ENCODE peak calls at places on chromosomes 7 and 10, in five cellular contexts. O is GM23248; X is uterus; V is heart left ventricle; F is CD8-positive, alpha-beta T cell. R is an unnamed sample. For H3K4me1, the result is how much of the 10 kb centered on the place peaks cover.

GRCh38 chr10:69327463-69328345 is 49.4 kb downstream of the HK1 start:
- DNase-seq in O (no peak), X (peak), V (peak), F (no peak), R (peak)

GRCh38 chr7:105151152-105151551 is 137.1 kb downstream of the KMT2E start:
- DNase-seq in O (no peak), X (no peak), V (no peak), F (no peak), R (no peak)

GRCh38 chr7:134826105-134826504 is 46.7 kb downstream of the CALD1 start:
- DNase-seq in O (peak), X (no peak), V (no peak), F (no peak), R (no peak)

GRCh38 chr10:102419561-102420442 is 834 bp upstream of the FBXL15 start:
- DNase-seq in O (peak), X (peak), V (no peak), F (no peak), R (no peak)

GRCh38 chr10:50604823-50605222 is 18.9 kb downstream of the SGMS1 start:
- DNase-seq in O (peak), X (no peak), V (no peak), F (no peak), R (no peak)

GRCh38 chr10:103554488-103555320 is 61.2 kb downstream of the NEURL1 start:
- DNase-seq in O (peak), X (peak), V (peak), F (no peak), R (no peak)

GRCh38 chr7:93943816-93944540 is 22.4 kb downstream of the GNG11 start:
- DNase-seq in O (no peak), X (no peak), V (no peak), F (no peak), R (no peak)

GRCh38 chr7:120988591-120989299 is at the start of gene CPED1:
- DNase-seq in O (peak), X (peak), V (peak), F (no peak), R (peak)

GRCh38 chr10:71523756-71524155 is 127.0 kb downstream of the CDH23 start:
- DNase-seq in O (no peak), X (no peak), V (peak), F (no peak), R (no peak)

GRCh38 chr7:112462236-112462635 is 12.0 kb downstream of the IFRD1 start:
- DNase-seq in O (peak), X (no peak), V (no peak), F (no peak), R (peak)

GRCh38 chr7:1033546-1034145 is 10.7 kb upstream of the GPR146 start:
- DNase-seq in O (no peak), X (no peak), V (no peak), F (no peak), R (no peak)

GRCh38 chr10:88154596-88155250 is 291.3 kb downstream of the PTEN start:
- DNase-seq in O (peak), X (no peak), V (no peak), F (no peak), R (no peak)

GRCh38 chr7:27782849-27783248 is 42.9 kb downstream of the TAX1BP1 start:
- DNase-seq in O (peak), X (no peak), V (no peak), F (no peak), R (no peak)

GRCh38 chr7:65832281-65832680 is 40.6 kb upstream of the VKORC1L1 start:
- DNase-seq in O (peak), X (no peak), V (no peak), F (no peak), R (no peak)

GRCh38 chr7:20602306-20602705 is 13.2 kb upstream of the ABCB5 start:
- DNase-seq in O (peak), X (no peak), V (no peak), F (no peak), R (no peak)

GRCh38 chr7:4159761-4160554 is 522.1 kb upstream of the FOXK1 start:
- DNase-seq in O (no peak), X (no peak), V (no peak), F (no peak), R (no peak)

GRCh38 chr10:21372651-21373410 is 152.7 kb downstream of the SKIDA1 start:
- DNase-seq in O (peak), X (peak), V (no peak), F (no peak), R (peak)

GRCh38 chr7:130649004-130649790 is 19.4 kb downstream of the COPG2 start:
- DNase-seq in O (peak), X (no peak), V (no peak), F (no peak), R (no peak)

GRCh38 chr7:12712236-12712635 is 24.8 kb downstream of the ARL4A start:
- DNase-seq in O (no peak), X (no peak), V (no peak), F (no peak), R (no peak)

GRCh38 chr10:88314362-88314761 is 268.8 kb downstream of the RNLS start:
- DNase-seq in O (no peak), X (peak), V (no peak), F (no peak), R (no peak)

GRCh38 chr7:128916643-128916915 is 6.1 kb upstream of the KCP start:
- DNase-seq in O (no peak), X (no peak), V (no peak), F (no peak), R (peak)

GRCh38 chr7:92835851-92836488 is 403 bp downstream of the CDK6 start:
- DNase-seq in O (peak), X (peak), V (no peak), F (peak), R (peak)

GRCh38 chr10:17599089-17599488 is 18.1 kb downstream of the HACD1 start:
- DNase-seq in O (peak), X (no peak), V (no peak), F (no peak), R (no peak)

GRCh38 chr10:25175527-25176420 is 973 bp downstream of the GPR158 start:
- DNase-seq in O (peak), X (no peak), V (no peak), F (no peak), R (no peak)

GRCh38 chr7:103637080-103637479 is 191.1 kb upstream of the SLC26A5 start:
- DNase-seq in O (peak), X (no peak), V (no peak), F (no peak), R (no peak)

GRCh38 chr7:157684157-157684595 is 347.4 kb downstream of the DNAJB6 start:
- DNase-seq in O (no peak), X (no peak), V (no peak), F (no peak), R (no peak)

GRCh38 chr7:38309555-38309954 is 36.1 kb upstream of the TARP start:
- DNase-seq in O (no peak), X (no peak), V (no peak), F (no peak), R (no peak)

DNA sequence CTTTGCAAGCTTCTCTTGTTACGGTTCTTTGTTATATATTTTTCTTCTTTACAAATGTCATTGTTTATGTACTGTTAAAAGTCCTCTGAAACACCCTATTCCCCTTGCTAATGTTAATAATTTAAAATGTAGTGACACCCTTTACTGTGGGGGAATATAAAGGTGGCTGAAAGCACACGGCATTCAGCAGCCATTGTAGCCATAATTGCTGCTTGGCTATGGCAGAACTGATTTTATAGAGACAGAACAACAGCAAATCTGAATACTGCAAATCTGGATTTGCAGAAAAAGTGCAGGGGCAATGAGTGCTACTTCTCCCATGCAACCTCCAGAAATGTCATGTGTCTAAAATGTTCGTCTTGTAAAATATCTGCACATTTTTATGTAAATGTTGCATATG is 3.7 kb upstream of the WASL start:
- DNase-seq in O (no peak), X (no peak), V (no peak), F (no peak), R (no peak)
- H3K4me1 ChIP-seq in O (under half), X (under half), V (under half), F (under half), R (under half)

DNA sequence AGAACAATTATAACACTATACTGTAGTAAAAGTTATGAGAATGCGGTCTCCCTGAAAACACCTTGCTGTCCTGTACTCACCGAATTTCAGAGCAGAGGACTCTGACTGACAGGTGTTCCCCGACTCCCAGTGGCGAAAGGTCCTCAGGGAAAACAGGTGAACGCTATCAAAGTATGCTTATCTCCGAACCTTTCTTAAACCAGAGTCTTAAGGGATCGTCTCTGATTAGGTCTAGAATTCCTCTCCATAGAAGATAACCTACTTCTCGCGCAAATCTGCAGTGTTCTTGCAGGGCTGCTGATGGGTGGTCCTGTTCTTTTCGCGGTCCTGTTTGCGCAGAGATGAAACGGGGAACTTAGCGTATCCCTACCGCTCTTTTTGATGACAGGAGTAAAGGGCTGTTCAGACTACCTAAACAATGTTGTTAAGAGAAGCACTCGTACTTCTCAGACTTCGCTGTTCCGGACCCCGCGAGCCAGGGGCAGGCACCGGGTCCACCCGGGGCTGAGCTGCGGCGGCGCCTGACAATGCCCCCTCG is 981 bp upstream of the ZMYND11 start:
- DNase-seq in O (no peak), X (no peak), V (no peak), F (no peak), R (no peak)
- H3K27ac ChIP-seq in O (peak), X (peak), V (peak), F (peak), R (peak)

GRCh38 chr10:110093722-110094121 is 85.9 kb downstream of the ADD3 start:
- DNase-seq in O (no peak), X (no peak), V (no peak), F (no peak), R (no peak)

GRCh38 chr10:110088756-110089155 is 81.0 kb downstream of the ADD3 start:
- DNase-seq in O (no peak), X (no peak), V (no peak), F (no peak), R (no peak)

GRCh38 chr10:110087682-110088081 is 79.9 kb downstream of the ADD3 start:
- DNase-seq in O (no peak), X (no peak), V (no peak), F (no peak), R (no peak)

GRCh38 chr10:110091830-110092229 is 84.0 kb downstream of the ADD3 start:
- DNase-seq in O (no peak), X (no peak), V (no peak), F (no peak), R (no peak)
- H3K4me1 ChIP-seq in O (under half), X (under half), V (under half), F (under half), R (under half)

GRCh38 chr10:119272736-119273135 is 65.4 kb downstream of the GRK5 start:
- DNase-seq in O (no peak), X (no peak), V (no peak), F (no peak), R (no peak)
- H3K27ac ChIP-seq in O (no peak), X (no peak), V (peak), F (no peak), R (peak)

GRCh38 chr10:110670335-110670734 is 26.2 kb downstream of the RBM20 start:
- DNase-seq in O (no peak), X (no peak), V (no peak), F (no peak), R (no peak)
- H3K4me1 ChIP-seq in O (under half), X (under half), V (under half), F (under half), R (under half)

DNA sequence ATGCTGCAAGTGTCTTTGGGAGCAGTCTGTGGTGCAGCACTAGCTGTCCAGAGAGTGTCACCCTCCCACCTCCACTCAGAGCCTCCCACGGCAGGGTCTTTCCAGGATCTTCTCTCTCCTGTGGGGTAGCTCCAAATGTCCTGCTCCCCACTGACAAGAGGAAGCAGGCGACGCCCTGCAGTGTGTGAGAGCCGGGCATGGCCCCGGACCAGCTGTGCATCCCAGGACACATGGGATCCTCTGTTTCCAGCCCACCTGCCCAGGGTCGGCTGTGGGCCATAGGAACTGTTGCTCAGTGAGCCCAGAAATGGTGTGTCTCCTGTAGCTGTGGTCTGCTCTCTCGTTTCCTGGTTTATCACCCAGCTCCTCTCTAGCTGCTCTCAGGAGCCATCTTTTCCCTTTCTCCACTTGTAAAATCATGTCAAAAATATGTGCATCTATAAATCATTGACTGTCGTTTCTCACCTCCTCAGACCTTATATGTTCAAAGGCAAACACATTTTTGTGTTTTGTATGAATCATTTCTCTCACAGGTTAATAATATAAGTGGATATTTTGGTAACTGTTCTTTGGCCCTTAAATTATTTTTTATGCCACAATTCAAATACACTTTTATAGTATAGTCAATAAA is 74.9 kb downstream of the VWC2 start:
- DNase-seq in O (no peak), X (no peak), V (no peak), F (no peak), R (no peak)
- H3K27ac ChIP-seq in O (no peak), X (no peak), V (no peak), F (no peak), R (no peak)

GRCh38 chr10:14879055-14879800 is 562 bp downstream of the SUV39H2 start:
- DNase-seq in O (peak), X (no peak), V (no peak), F (no peak), R (no peak)

GRCh38 chr10:14876764-14877163 is 1.9 kb upstream of the SUV39H2 start:
- DNase-seq in O (no peak), X (no peak), V (no peak), F (no peak), R (no peak)

GRCh38 chr10:14879801-14880193 is 1.1 kb downstream of the SUV39H2 start:
- DNase-seq in O (no peak), X (no peak), V (no peak), F (no peak), R (no peak)

GRCh38 chr10:14878266-14879054 is at the start of gene SUV39H2:
- DNase-seq in O (peak), X (peak), V (peak), F (peak), R (peak)

GRCh38 chr10:14880201-14880600 is 1.5 kb downstream of the SUV39H2 start:
- DNase-seq in O (peak), X (no peak), V (no peak), F (no peak), R (no peak)
- H3K4me1 ChIP-seq in O (under half), X (under half), V (under half), F (under half), R (under half)

DNA sequence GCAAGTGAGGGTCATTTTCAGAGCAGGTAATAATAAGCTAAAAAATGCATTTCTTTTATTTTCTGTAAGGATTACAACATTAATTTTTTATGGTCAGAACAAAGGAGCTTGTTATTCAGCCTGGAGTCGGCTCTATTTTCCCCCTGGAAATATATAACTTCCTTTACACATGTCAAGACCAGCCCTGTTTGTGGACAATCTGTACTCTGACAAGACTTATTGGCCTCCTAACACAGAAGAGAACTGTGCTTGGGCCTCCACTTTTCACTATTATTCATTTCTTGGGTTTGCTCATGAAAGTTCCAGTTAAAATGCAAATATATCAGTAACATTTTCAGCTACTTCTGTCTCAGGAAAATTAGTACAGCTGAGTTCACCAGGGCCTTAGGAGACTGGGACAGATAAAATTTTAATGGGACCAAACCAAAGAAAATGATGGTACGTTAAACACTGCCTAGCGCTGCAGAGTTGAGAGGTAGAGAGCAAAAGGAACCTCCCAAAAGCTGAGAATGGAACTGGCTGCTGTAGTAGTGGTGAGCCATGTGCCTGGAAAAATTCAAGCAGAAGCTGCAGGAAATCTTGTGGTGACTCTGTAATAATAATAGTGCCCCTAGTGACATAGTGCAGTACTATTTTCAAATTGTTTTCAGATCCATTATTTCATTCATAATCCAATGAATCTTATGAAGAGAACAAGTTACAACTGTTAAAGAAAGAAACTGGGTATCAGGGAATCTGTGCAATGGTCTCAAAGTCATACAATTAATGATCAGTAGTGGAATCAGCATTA is 227.2 kb upstream of the KIAA1217 start:
- DNase-seq in O (peak), X (no peak), V (no peak), F (no peak), R (no peak)
- H3K27ac ChIP-seq in O (no peak), X (no peak), V (no peak), F (no peak), R (no peak)

GRCh38 chr7:69843653-69844052 is 245.4 kb downstream of the AUTS2 start:
- DNase-seq in O (no peak), X (no peak), V (no peak), F (no peak), R (no peak)

GRCh38 chr7:69847921-69848612 is 249.8 kb downstream of the AUTS2 start:
- DNase-seq in O (no peak), X (no peak), V (no peak), F (no peak), R (no peak)

GRCh38 chr7:69840248-69840647 is 242.0 kb downstream of the AUTS2 start:
- DNase-seq in O (no peak), X (no peak), V (no peak), F (no peak), R (no peak)

GRCh38 chr7:69845721-69846495 is 247.6 kb downstream of the AUTS2 start:
- DNase-seq in O (no peak), X (no peak), V (no peak), F (no peak), R (no peak)

GRCh38 chr7:69844264-69844868 is 246.1 kb downstream of the AUTS2 start:
- DNase-seq in O (no peak), X (no peak), V (no peak), F (no peak), R (no peak)
- H3K4me1 ChIP-seq in O (under half), X (under half), V (under half), F (under half), R (under half)

DNA sequence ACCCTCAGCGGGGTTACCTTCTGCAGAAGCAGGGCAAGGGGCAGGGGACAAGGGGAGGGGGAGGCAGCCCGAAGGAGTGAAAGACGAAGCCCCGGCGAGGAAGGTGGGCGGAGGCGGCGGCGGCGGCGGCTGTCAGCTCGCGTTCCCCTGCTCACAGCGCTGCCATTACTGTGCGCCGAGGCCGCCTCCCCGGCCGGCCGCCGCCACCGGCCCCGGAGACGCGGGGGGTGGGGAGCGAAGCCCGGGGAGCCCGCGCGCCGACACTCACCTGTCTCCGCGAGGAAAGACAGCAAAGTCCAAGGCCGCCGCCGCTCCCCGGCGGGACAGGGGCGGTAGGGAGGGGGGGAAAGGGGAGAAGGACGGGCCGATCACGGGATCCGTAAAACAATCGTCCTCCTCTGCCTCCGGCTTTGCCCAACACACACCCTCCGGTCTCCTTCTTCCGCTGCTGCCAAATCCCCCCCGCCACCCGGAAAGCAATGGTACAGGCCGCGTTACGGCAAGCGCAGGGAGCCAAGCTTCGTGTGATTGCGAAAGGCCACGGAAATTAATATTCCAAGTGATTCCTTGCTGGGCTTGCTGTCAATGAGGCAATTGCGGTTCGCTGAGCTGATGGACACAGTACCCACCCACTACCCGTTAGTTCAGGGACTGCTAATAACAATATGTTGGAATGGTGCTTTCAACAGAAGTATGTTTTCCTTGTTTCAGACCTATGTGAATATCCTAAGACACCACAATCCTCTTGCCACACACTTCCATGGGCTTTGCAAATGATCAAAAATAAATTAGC is at the start of gene CUL2:
- DNase-seq in O (peak), X (peak), V (peak), F (peak), R (peak)
- H3K27ac ChIP-seq in O (peak), X (peak), V (peak), F (peak), R (peak)